ENCODE peak calls at places on chromosome 3, in five cellular contexts. C is K562, Y is upper lobe of left lung, Q is HepG2, J is GM12878. G is an unnamed sample.
A peak's percentile ranks its signal among the peaks of the same experiment; 100 is the strongest.

GRCh38 chr3:134353831-134354611 is 20.2 kb downstream of the AMOTL2 start:
- ATAC-seq in J (no peak), Y (no peak), C (no peak), Q (peak; percentile 55), G (no peak)

GRCh38 chr3:120649735-120650705 is 32.0 kb downstream of the HGD start:
- ATAC-seq in J (peak; percentile 36), Y (no peak), Q (peak; percentile 75), C (no peak), G (no peak)

GRCh38 chr3:45164056-45164455 is 17.9 kb upstream of the CDCP1 start:
- ATAC-seq in J (no peak), Q (no peak), Y (no peak), C (no peak), G (no peak)

GRCh38 chr3:41580274-41580959 is 381.1 kb downstream of the CTNNB1 start:
- ATAC-seq in Q (no peak), Y (no peak), C (no peak), J (peak; percentile 31), G (no peak)

GRCh38 chr3:104628185-104628789 is 738.4 kb upstream of the ALCAM start:
- ATAC-seq in C (no peak), Y (peak; percentile 57), J (peak; percentile 84), Q (peak; percentile 88), G (peak; percentile 39)

GRCh38 chr3:42306499-42306898 is 40.5 kb upstream of the CCK start:
- ATAC-seq in J (peak; percentile 27), C (no peak), Q (no peak), Y (no peak), G (no peak)

GRCh38 chr3:122322095-122323075 is 2.7 kb upstream of the CSTA start:
- ATAC-seq in J (peak; percentile 92), Q (no peak), C (no peak), Y (no peak), G (no peak)

GRCh38 chr3:102133376-102133775 is 284.1 kb downstream of the NFKBIZ start:
- ATAC-seq in Q (no peak), J (no peak), C (no peak), Y (no peak), G (no peak)

GRCh38 chr3:105606052-105606451 is 239.3 kb downstream of the ALCAM start:
- ATAC-seq in J (no peak), Q (no peak), C (no peak), Y (no peak), G (no peak)

GRCh38 chr3:136074546-136074945 is 109.0 kb downstream of the PPP2R3A start:
- ATAC-seq in J (no peak), Q (no peak), C (no peak), Y (no peak), G (no peak)

GRCh38 chr3:187914231-187914630 is 169.0 kb upstream of the BCL6 start:
- ATAC-seq in C (no peak), J (no peak), Y (no peak), Q (peak; percentile 78), G (no peak)

DNA sequence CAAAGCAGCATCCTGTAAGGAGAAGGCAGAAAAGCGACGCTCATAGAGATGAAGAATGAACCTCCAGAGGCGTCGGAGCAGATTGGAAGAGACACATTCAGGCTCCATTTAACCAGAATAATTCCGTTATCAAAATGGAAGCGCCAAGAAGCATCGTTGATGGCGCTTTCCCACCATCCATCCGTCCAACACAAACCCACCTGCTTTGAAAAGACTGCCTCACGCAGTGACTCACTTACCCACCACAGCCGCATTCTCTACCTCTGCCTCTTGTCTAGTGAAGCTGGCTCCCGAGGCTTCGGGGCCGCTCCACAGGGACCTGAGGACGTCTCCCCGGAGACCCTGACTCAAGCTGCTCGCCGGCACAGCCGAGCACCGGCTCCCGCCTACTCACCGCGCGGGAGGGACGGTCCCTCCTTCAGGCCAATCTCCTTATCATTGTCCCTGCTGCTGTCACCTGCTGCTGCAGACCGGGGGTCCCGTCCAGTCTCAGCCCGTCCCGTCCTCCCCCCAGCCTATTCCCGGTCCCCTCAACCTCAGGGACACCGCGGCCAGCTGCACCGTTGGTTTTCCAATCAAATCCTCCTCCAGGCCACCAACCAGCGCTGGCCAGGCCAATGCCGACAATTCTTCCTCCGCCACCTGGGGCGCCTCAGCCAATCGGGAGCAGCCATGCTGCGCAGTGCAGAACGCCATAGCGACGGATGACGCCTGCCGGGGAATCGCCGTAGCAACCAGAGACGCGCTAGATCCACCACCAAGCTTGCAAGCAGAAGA is at the start of gene NEK10:
- ATAC-seq in Y (peak; percentile 98), Q (peak; percentile 96), C (peak; percentile 99), J (peak; percentile 100), G (peak; percentile 98)
- TF ChIP-seq POLR2AphosphoS5 in Y (peak; percentile 41), Q (peak; percentile 31), C (no peak), J (no peak), G (peak; percentile 27)

GRCh38 chr3:66465034-66465433 is 35.8 kb downstream of the LRIG1 start:
- ATAC-seq in Y (no peak), Q (no peak), J (no peak), C (no peak), G (peak; percentile 60)

GRCh38 chr3:66468016-66468735 is 32.6 kb downstream of the LRIG1 start:
- ATAC-seq in Y (no peak), J (no peak), C (no peak), Q (no peak), G (peak; percentile 19)

GRCh38 chr3:66464512-66464894 is 36.3 kb downstream of the LRIG1 start:
- ATAC-seq in C (no peak), J (no peak), Q (peak; percentile 35), Y (peak; percentile 52), G (peak; percentile 38)

GRCh38 chr3:66465587-66465986 is 35.2 kb downstream of the LRIG1 start:
- ATAC-seq in Y (no peak), Q (no peak), J (no peak), C (no peak), G (no peak)

DNA sequence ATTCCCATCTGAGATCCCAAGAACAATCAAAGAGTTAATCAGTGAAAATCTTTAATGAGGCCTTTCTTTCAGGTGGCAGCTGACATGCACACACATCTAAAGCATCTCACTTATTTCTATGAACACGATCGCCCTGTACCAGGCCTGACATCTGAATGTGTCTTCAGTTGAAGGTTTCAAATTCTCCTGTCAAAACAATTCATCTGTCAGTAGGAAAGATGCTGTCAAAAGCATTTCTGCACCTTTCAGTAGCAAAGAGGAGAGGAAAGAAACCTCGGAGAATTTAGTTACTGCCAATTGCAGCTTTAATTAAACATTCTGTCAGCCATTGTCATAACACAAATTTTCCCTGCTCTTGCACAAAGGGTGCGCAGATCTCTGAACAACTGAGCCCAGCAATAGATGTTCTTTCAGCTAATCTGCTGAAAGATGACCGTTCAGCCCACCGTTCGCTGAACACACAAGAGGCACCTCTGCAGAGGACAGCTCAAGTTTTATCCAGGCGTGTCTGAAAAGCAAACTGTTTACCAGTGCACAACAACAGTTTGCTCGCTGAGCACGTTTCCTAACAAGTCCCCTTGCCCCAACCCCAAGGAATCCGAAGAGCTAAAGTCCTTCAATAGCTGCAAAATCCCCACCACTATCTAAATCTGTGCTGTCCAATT is 34.1 kb downstream of the LRIG1 start:
- ATAC-seq in Y (no peak), J (no peak), Q (no peak), C (no peak), G (no peak)
- TF ChIP-seq EP300 in Y (no peak), J (no peak), Q (no peak), C (no peak), G (no peak)

GRCh38 chr3:194691481-194692281 is 6.0 kb downstream of the FAM43A start:
- ATAC-seq in J (peak; percentile 86), Q (no peak), C (peak; percentile 67), Y (no peak), G (no peak)
- TF ChIP-seq POLR2AphosphoS5 in J (no peak), Q (no peak), C (no peak), Y (no peak), G (no peak)

GRCh38 chr3:145801699-145802098 is 359.3 kb downstream of the PLOD2 start:
- ATAC-seq in Q (no peak), J (no peak), C (no peak), Y (no peak), G (no peak)
- TF ChIP-seq EP300 in Q (no peak), J (no peak), C (no peak), Y (no peak), G (no peak)

DNA sequence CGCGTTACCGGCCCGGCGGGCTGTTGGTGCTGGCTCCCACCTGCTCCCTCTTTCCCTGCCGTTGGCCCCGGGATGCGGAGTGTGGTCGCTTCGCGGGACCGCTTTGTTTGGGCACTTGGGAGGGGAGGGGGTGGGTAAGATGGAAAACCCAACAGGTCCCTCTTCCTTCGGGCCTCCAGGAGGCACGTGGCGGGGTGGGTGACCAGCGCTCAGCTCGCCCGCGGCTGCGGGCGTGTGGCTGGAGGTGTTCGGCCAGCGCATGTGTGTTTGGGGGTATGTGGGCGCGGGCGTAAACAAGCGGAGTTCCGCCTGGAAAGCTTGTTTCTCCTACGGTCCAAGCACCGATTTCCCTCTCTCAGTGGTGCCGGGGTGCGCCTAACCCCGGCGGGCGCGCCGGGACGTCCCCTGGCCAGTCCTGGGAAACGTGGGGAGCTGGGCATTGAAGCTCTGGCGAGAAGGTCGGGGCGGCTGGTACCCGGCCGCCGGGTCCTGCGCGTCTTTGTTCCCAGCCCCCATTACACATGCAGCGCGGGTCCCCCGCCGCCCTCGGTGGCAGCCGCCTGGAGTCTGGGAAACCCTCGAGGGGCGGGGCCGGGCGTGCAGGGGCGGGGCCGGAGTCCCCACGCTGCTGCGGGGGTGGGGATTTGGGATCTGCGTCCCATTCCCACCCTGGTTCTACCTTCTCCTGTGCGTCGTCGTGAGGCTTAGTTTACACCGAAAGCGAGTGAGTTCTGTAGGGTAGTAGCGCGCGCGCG is 1.4 kb downstream of the ACVR2B start:
- ATAC-seq in Y (peak; percentile 72), Q (peak; percentile 78), J (peak; percentile 70), C (peak; percentile 62), G (peak; percentile 67)
- TF ChIP-seq POLR2AphosphoS5 in Y (peak; percentile 39), Q (peak; percentile 48), J (no peak), C (no peak), G (peak; percentile 39)

G was measured in gastroesophageal sphincter.